ENCODE peak calls at places on chromosomes 3 and 15, in five cellular contexts. Z is osteocyte, Y is cardiac fibroblast, T is H4, A is trophoblast cell. F is an unnamed sample.

GRCh38 chr15:78041946-78042345 is 35.6 kb downstream of the TBC1D2B start:
- DNase-seq in T (no peak), Y (no peak), A (no peak), Z (no peak), F (no peak)

GRCh38 chr15:29822100-29822684 is at the start of gene TJP1:
- DNase-seq in A (peak; percentile 80), T (peak; percentile 50), Z (peak; percentile 93), Y (peak; percentile 84), F (peak; percentile 88)

GRCh38 chr15:34783986-34784385 is 11.4 kb downstream of the ACTC1 start:
- DNase-seq in A (no peak), Y (peak; percentile 20), Z (no peak), T (no peak), F (no peak)

GRCh38 chr3:43754316-43754715 is 63.6 kb downstream of the ABHD5 start:
- DNase-seq in A (peak; percentile 78), T (no peak), Y (no peak), Z (no peak), F (no peak)

GRCh38 chr15:26083457-26084350 is 220.6 kb upstream of the ATP10A start:
- DNase-seq in Y (no peak), T (no peak), A (peak; percentile 97), Z (no peak), F (no peak)

GRCh38 chr15:88454867-88455810 is 12.0 kb downstream of the MRPL46 start:
- DNase-seq in Y (peak; percentile 82), Z (peak; percentile 80), T (peak; percentile 82), A (peak; percentile 69), F (peak; percentile 68)

GRCh38 chr15:67524235-67524634 is 3.3 kb downstream of the C15orf61 start:
- DNase-seq in Z (no peak), T (no peak), A (no peak), Y (no peak), F (no peak)

GRCh38 chr3:29167180-29167579 is 113.7 kb upstream of the RBMS3 start:
- DNase-seq in T (no peak), Y (no peak), Z (no peak), A (no peak), F (no peak)

GRCh38 chr15:39586387-39587171 is 5.7 kb downstream of the THBS1 start:
- DNase-seq in T (no peak), A (no peak), Y (peak; percentile 80), Z (no peak), F (no peak)

GRCh38 chr3:71990545-71990944 is 205.6 kb upstream of the PROK2 start:
- DNase-seq in Z (no peak), Y (no peak), A (no peak), T (no peak), F (no peak)

GRCh38 chr3:138862531-138862923 is 27.8 kb upstream of the PIK3CB start:
- DNase-seq in Y (no peak), A (peak; percentile 19), Z (no peak), T (no peak), F (no peak)

GRCh38 chr15:63473007-63473748 is 31.2 kb upstream of the USP3 start:
- DNase-seq in Y (no peak), A (no peak), Z (no peak), T (no peak), F (no peak)

GRCh38 chr3:112389961-112390360 is 57.0 kb downstream of the CD200 start:
- DNase-seq in Y (no peak), A (no peak), T (no peak), Z (no peak), F (no peak)

GRCh38 chr15:92079047-92079446 is 225.5 kb downstream of the SLCO3A1 start:
- DNase-seq in Y (no peak), A (no peak), T (peak; percentile 43), Z (no peak), F (no peak)

GRCh38 chr3:141486735-141487418 is at the start of gene RASA2:
- DNase-seq in T (peak; percentile 53), A (peak; percentile 76), Z (peak; percentile 89), Y (peak; percentile 85), F (no peak)

F was measured in type B pancreatic cell.